ENCODE peak calls at places on chromosome 22, in four cellular contexts. U is body of pancreas, H is heart left ventricle, P is IMR-90. Q is an unnamed sample.

GRCh38 chr22:43127166-43127908 is 15.9 kb downstream of the MCAT start:
- DNase-seq in U (no peak), H (no peak), P (no peak), Q (no peak)

GRCh38 chr22:41862160-41862529 is 29.2 kb downstream of the SREBF2 start:
- DNase-seq in U (no peak), H (no peak), P (peak), Q (no peak)

GRCh38 chr22:47740109-47740805 is 977.8 kb downstream of the TBC1D22A start:
- DNase-seq in U (no peak), H (no peak), P (no peak), Q (no peak)

GRCh38 chr22:50305658-50306566 is 1.5 kb downstream of the PLXNB2 start:
- DNase-seq in U (peak), H (peak), P (peak), Q (peak)

GRCh38 chr22:43289551-43289963 is 53.6 kb downstream of the SCUBE1 start:
- DNase-seq in U (no peak), H (no peak), P (peak), Q (no peak)

GRCh38 chr22:41768420-41768819 is 32.1 kb upstream of the CCDC134 start:
- DNase-seq in U (no peak), H (no peak), P (peak), Q (no peak)

GRCh38 chr22:40463017-40463631 is 92.7 kb downstream of the SGSM3 start:
- DNase-seq in U (no peak), H (no peak), P (no peak), Q (peak)

GRCh38 chr22:38951734-38952133 is 5.7 kb upstream of the APOBEC3A start:
- DNase-seq in U (no peak), H (no peak), P (no peak), Q (peak)

GRCh38 chr22:49179175-49179574 is 648.5 kb downstream of the BRD1 start:
- DNase-seq in U (no peak), H (no peak), P (no peak), Q (no peak)

GRCh38 chr22:40256501-40256900 is 78.8 kb downstream of the TNRC6B start:
- DNase-seq in U (no peak), H (no peak), P (no peak), Q (no peak)

GRCh38 chr22:28299760-28300159 is 379.9 kb downstream of the TTC28 start:
- DNase-seq in U (peak), H (peak), P (peak), Q (no peak)

GRCh38 chr22:44351685-44352377 is 39.1 kb upstream of the SHISAL1 start:
- DNase-seq in U (no peak), H (peak), P (peak), Q (no peak)

GRCh38 chr22:21926728-21927127 is 25.9 kb downstream of the PPM1F start:
- DNase-seq in U (peak), H (no peak), P (no peak), Q (no peak)

GRCh38 chr22:43128928-43129424 is 14.2 kb downstream of the MCAT start:
- DNase-seq in U (peak), H (no peak), P (no peak), Q (peak)

GRCh38 chr22:29026579-29026978 is 35.1 kb downstream of the C22orf31 start:
- DNase-seq in U (no peak), H (no peak), P (no peak), Q (no peak)

GRCh38 chr22:26502688-26503561 is 9.3 kb downstream of the TFIP11 start:
- DNase-seq in U (no peak), H (peak), P (peak), Q (peak)

GRCh38 chr22:29245626-29246385 is 22.0 kb downstream of the RHBDD3 start:
- DNase-seq in U (peak), H (peak), P (peak), Q (peak)

GRCh38 chr22:32644252-32645100 is 157.0 kb upstream of the TIMP3 start:
- DNase-seq in U (peak), H (peak), P (peak), Q (no peak)

GRCh38 chr22:41407433-41407832 is 25.7 kb downstream of the TEF start:
- DNase-seq in U (no peak), H (no peak), P (no peak), Q (no peak)

GRCh38 chr22:49476176-49476575 is 351.5 kb downstream of the BRD1 start:
- DNase-seq in U (no peak), H (no peak), P (no peak), Q (no peak)

GRCh38 chr22:41234815-41235687 is 5.7 kb downstream of the CHADL start:
- DNase-seq in U (no peak), H (no peak), P (no peak), Q (no peak)

GRCh38 chr22:49583341-49583740 is 244.3 kb downstream of the BRD1 start:
- DNase-seq in U (no peak), H (no peak), P (no peak), Q (no peak)

GRCh38 chr22:22745225-22746060 is 101.0 kb downstream of the GGTLC2 start:
- DNase-seq in U (peak), H (no peak), P (peak), Q (peak)

GRCh38 chr22:44919691-44920090 is 90.1 kb downstream of the PHF21B start:
- DNase-seq in U (no peak), H (no peak), P (no peak), Q (no peak)

GRCh38 chr22:16915711-16916110 is 90.5 kb upstream of the XKR3 start:
- DNase-seq in U (no peak), H (no peak), P (no peak), Q (no peak)

GRCh38 chr22:33984741-33985287 is 64.5 kb upstream of the LARGE1 start:
- DNase-seq in U (no peak), H (no peak), P (no peak), Q (no peak)

GRCh38 chr22:29734853-29735252 is 15.1 kb downstream of the CABP7 start:
- DNase-seq in U (no peak), H (no peak), P (no peak), Q (no peak)

GRCh38 chr22:26673485-26673884 is 16.1 kb downstream of the MIAT start:
- DNase-seq in U (no peak), H (no peak), P (no peak), Q (no peak)

GRCh38 chr22:42969348-42969975 is 45.5 kb downstream of the PACSIN2 start:
- DNase-seq in U (no peak), H (no peak), P (peak), Q (no peak)

GRCh38 chr22:28442264-28442950 is 237.2 kb downstream of the TTC28 start:
- DNase-seq in U (peak), H (peak), P (peak), Q (peak)

GRCh38 chr22:40183029-40183581 is 5.4 kb downstream of the TNRC6B start:
- DNase-seq in U (no peak), H (no peak), P (peak), Q (no peak)

GRCh38 chr22:49203091-49203862 is 624.4 kb downstream of the BRD1 start:
- DNase-seq in U (no peak), H (no peak), P (no peak), Q (peak)

GRCh38 chr22:41766476-41766875 is 34.0 kb upstream of the CCDC134 start:
- DNase-seq in U (no peak), H (no peak), P (no peak), Q (no peak)

DNA sequence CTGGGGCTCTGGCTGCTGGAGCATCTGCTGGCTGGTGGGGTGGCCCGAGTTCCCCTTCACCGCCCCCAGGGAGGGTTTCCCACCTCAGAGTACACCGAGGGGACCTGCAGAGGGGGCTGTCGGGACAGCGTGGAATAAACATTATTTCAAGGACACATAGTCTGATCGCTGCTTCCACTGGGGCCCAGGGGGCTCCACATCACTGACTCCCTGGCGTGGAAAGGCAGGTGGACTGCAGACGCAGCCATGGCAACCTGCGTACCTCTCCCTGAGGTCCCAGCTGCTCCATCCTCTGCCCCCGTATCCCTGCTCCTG is 21.6 kb downstream of the TRMU start:
- DNase-seq in U (no peak), H (no peak), P (no peak), Q (no peak)
- TF ChIP-seq POLR2A in U (no peak), H (no peak), P (no peak), Q (no peak)

GRCh38 chr22:36775966-36776669 is at the start of gene IFT27:
- DNase-seq in U (peak), H (peak), P (peak), Q (peak)
- TF ChIP-seq POLR2A in U (no peak), H (no peak), P (peak), Q (peak)

GRCh38 chr22:37640591-37641250 is 1.3 kb downstream of the SH3BP1 start:
- DNase-seq in U (peak), H (no peak), P (no peak), Q (peak)
- TF ChIP-seq POLR2A in U (no peak), H (no peak), P (no peak), Q (no peak)

DNA sequence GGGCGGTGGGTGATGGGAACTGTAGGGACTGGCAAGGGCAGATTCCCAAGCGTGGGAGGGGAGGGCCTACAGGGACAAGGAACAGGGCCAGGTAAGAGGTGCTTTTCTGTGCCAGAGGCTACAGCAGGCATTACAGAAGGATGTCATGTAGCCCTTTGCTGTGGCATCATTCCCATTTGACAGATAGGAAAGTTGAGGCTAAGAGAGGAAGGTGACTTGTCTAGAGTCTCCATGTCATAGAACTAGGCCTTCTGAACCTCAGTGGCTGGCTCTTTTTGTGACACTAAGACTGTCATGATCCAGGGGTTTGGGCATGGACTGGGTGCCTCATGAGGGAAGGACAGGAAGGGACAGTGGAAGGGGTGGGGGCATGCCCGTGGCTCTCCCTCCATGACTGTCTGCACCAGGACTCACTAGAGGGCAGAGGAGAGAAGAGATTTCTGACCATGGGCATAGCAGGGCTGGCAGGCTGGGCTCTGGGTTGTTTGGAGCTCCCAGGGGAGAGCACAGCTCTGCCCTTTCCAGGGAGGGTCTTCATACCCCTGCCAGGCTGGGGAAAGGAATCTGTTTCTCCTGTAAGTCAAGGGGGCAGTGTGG is 3.2 kb downstream of the MMP11 start:
- DNase-seq in U (no peak), H (no peak), P (no peak), Q (no peak)
- TF ChIP-seq POLR2A in U (no peak), H (no peak), P (no peak), Q (no peak)

GRCh38 chr22:35452351-35452781 is 52.4 kb downstream of the MCM5 start:
- DNase-seq in U (peak), H (no peak), P (no peak), Q (peak)
- TF ChIP-seq POLR2A in U (no peak), H (no peak), P (no peak), Q (no peak)

DNA sequence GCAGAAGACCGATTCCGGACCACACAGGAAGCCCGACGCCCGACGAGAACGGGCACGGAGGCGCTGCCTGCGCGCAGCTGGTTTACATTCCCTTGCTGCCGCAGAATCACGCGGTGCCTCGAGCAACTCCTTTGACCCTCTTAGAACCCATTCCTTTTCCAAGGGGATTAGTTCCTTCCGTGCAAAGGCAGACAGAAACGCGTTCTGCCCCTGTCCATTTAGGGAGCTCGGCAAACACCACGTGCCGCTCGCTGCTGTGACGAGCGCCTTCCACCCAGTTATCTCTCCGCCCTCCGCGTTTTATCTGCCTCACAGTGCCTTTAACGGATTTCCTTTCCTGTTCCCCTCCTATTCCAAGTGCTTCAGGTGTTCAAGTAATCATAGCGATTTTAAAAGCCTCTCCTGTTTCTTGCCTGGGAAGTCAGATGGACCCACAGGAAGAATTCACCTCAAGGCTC is 24.1 kb upstream of the MICAL3 start:
- DNase-seq in U (no peak), H (no peak), P (peak), Q (no peak)
- TF ChIP-seq POLR2A in U (no peak), H (no peak), P (no peak), Q (no peak)

GRCh38 chr22:20319745-20320658 is at the start of gene DGCR6L:
- DNase-seq in U (peak), H (peak), P (peak), Q (peak)
- TF ChIP-seq POLR2A in U (peak), H (no peak), P (peak), Q (peak)

GRCh38 chr22:19042285-19043110 is 79.7 kb downstream of the DGCR2 start:
- DNase-seq in U (no peak), H (no peak), P (no peak), Q (peak)

GRCh38 chr22:19041403-19042074 is 80.7 kb downstream of the DGCR2 start:
- DNase-seq in U (no peak), H (no peak), P (no peak), Q (no peak)

GRCh38 chr22:19044381-19044780 is 77.8 kb downstream of the DGCR2 start:
- DNase-seq in U (no peak), H (no peak), P (no peak), Q (no peak)

GRCh38 chr22:19045094-19045493 is 77.1 kb downstream of the DGCR2 start:
- DNase-seq in U (no peak), H (no peak), P (peak), Q (no peak)

GRCh38 chr22:19043111-19044085 is 78.8 kb downstream of the DGCR2 start:
- DNase-seq in U (no peak), H (no peak), P (peak), Q (no peak)
- TF ChIP-seq POLR2A in U (no peak), H (no peak), P (no peak), Q (no peak)

Q was measured in Peyer's patch.